ENCODE peak calls at places on chromosomes 1 and 21, in six cellular contexts. K is prostate gland; W is uterus; S is hippocampal formation; M is K562; X is CD8-positive, alpha-beta memory T cell. N is an unnamed sample.

GRCh38 chr1:184708084-184708676 is 46.5 kb downstream of the EDEM3 start:
- DNase-seq in K (no peak), W (no peak), S (no peak), M (no peak), X (no peak), N (no peak)

GRCh38 chr1:171062902-171063301 is 27.8 kb upstream of the FMO3 start:
- DNase-seq in K (no peak), W (no peak), S (no peak), M (no peak), X (no peak), N (no peak)

GRCh38 chr1:154743536-154744036 is 126.5 kb downstream of the KCNN3 start:
- DNase-seq in K (no peak), W (no peak), S (no peak), M (no peak), X (no peak), N (no peak)

GRCh38 chr1:51750729-51751128 is 127.8 kb downstream of the NRDC start:
- DNase-seq in K (no peak), W (no peak), S (no peak), M (no peak), X (no peak), N (no peak)

GRCh38 chr1:223827193-223827663 is 18.5 kb downstream of the TP53BP2 start:
- DNase-seq in K (no peak), W (no peak), S (no peak), M (no peak), X (no peak), N (no peak)

GRCh38 chr21:36297555-36297937 is 22.5 kb upstream of the MORC3 start:
- DNase-seq in K (no peak), W (no peak), S (no peak), M (no peak), X (no peak), N (no peak)

GRCh38 chr1:109655624-109656519 is at the start of gene GSTM4:
- DNase-seq in K (peak; percentile 78), W (peak; percentile 88), S (peak; percentile 33), M (peak; percentile 94), X (peak; percentile 48), N (no peak)

GRCh38 chr1:207268337-207268736 is 53.1 kb upstream of the CD55 start:
- DNase-seq in K (no peak), W (no peak), S (no peak), M (no peak), X (no peak), N (no peak)

GRCh38 chr1:161311595-161312181 is 1.9 kb upstream of the MPZ start:
- DNase-seq in K (no peak), W (no peak), S (no peak), M (no peak), X (no peak), N (no peak)

GRCh38 chr1:11862890-11863289 is 4.1 kb upstream of the NPPB start:
- DNase-seq in K (no peak), W (no peak), S (no peak), M (no peak), X (no peak), N (no peak)

GRCh38 chr1:6257541-6258069 is 3.3 kb downstream of the GPR153 start:
- DNase-seq in K (no peak), W (no peak), S (no peak), M (no peak), X (no peak), N (no peak)

GRCh38 chr1:109640285-109640865 is 15.5 kb upstream of the GSTM4 start:
- DNase-seq in K (peak; percentile 75), W (peak; percentile 78), S (no peak), M (peak; percentile 80), X (peak; percentile 85), N (no peak)

GRCh38 chr1:65208577-65208976 is 60.6 kb downstream of the AK4 start:
- DNase-seq in K (no peak), W (no peak), S (peak; percentile 19), M (no peak), X (no peak), N (no peak)

GRCh38 chr1:110542730-110543129 is 23.8 kb upstream of the KCNA10 start:
- DNase-seq in K (no peak), W (no peak), S (no peak), M (no peak), X (no peak), N (no peak)

GRCh38 chr1:162632234-162632666 is at the start of gene DDR2:
- DNase-seq in K (no peak), W (peak; percentile 83), S (no peak), M (no peak), X (no peak), N (no peak)

GRCh38 chr1:25624155-25624554 is 7.6 kb downstream of the MAN1C1 start:
- DNase-seq in K (no peak), W (no peak), S (no peak), M (no peak), X (no peak), N (no peak)